ENCODE peak calls at places on chromosomes 2 and 18, in four cellular contexts. J is HL-60, G is K562, U is GM12878. X is an unnamed sample.

GRCh38 chr2:182867411-182868048 is 1.1 kb upstream of the FRZB start:
- DNase-seq in J (no peak), G (no peak), U (no peak), X (no peak)

GRCh38 chr2:214742119-214742518 is 67.4 kb downstream of the BARD1 start:
- DNase-seq in J (no peak), G (no peak), U (no peak), X (no peak)

GRCh38 chr2:88521445-88522070 is 69.1 kb upstream of the FOXI3 start:
- DNase-seq in J (no peak), G (no peak), U (no peak), X (no peak)

GRCh38 chr18:23998811-23999210 is 15.7 kb upstream of the TTC39C start:
- DNase-seq in J (no peak), G (no peak), U (no peak), X (no peak)

GRCh38 chr2:226905718-226906438 is 70.0 kb downstream of the RHBDD1 start:
- DNase-seq in J (no peak), G (no peak), U (peak), X (no peak)

GRCh38 chr2:203279288-203279687 is 40.5 kb downstream of the CYP20A1 start:
- DNase-seq in J (no peak), G (no peak), U (no peak), X (no peak)

GRCh38 chr2:72920317-72921087 is 3.2 kb downstream of the EMX1 start:
- DNase-seq in J (no peak), G (no peak), U (no peak), X (no peak)

GRCh38 chr2:23131066-23131575 is 253.9 kb upstream of the KLHL29 start:
- DNase-seq in J (no peak), G (no peak), U (no peak), X (no peak)

GRCh38 chr2:152504618-152505017 is 169.6 kb downstream of the FMNL2 start:
- DNase-seq in J (no peak), G (no peak), U (no peak), X (no peak)

GRCh38 chr2:69581774-69582581 is 61.6 kb downstream of the AAK1 start:
- DNase-seq in J (peak), G (peak), U (peak), X (no peak)

GRCh38 chr18:43620936-43621335 is 343.6 kb upstream of the SYT4 start:
- DNase-seq in J (no peak), G (peak), U (no peak), X (no peak)

GRCh38 chr2:50901510-50901909 is 130.4 kb downstream of the NRXN1 start:
- DNase-seq in J (no peak), G (no peak), U (no peak), X (no peak)

GRCh38 chr2:134020608-134021007 is 233.3 kb upstream of the MGAT5 start:
- DNase-seq in J (no peak), G (no peak), U (peak), X (no peak)

GRCh38 chr18:48534364-48534763 is 4.5 kb upstream of the CTIF start:
- DNase-seq in J (no peak), G (no peak), U (no peak), X (no peak)

GRCh38 chr2:167013227-167013626 is 124.9 kb downstream of the XIRP2 start:
- DNase-seq in J (no peak), G (no peak), U (no peak), X (no peak)

GRCh38 chr18:54776282-54776977 is 51.8 kb upstream of the RAB27B start:
- DNase-seq in J (peak), G (no peak), U (peak), X (no peak)

GRCh38 chr18:70182548-70182947 is 22.9 kb downstream of the RTTN start:
- DNase-seq in J (no peak), G (no peak), U (no peak), X (no peak)

GRCh38 chr2:159148891-159149290 is 137.6 kb downstream of the WDSUB1 start:
- DNase-seq in J (no peak), G (no peak), U (no peak), X (no peak)

GRCh38 chr2:153391131-153391530 is 87.4 kb downstream of the RPRM start:
- DNase-seq in J (no peak), G (no peak), U (no peak), X (no peak)

GRCh38 chr2:102313950-102314349 is 2.6 kb downstream of the IL1RL1 start:
- DNase-seq in J (no peak), G (no peak), U (no peak), X (no peak)

GRCh38 chr2:70035344-70035844 is 51.9 kb upstream of the PCBP1 start:
- DNase-seq in J (no peak), G (no peak), U (no peak), X (no peak)

GRCh38 chr2:111716901-111717635 is 166.9 kb downstream of the ANAPC1 start:
- DNase-seq in J (no peak), G (no peak), U (no peak), X (no peak)

GRCh38 chr18:3655637-3656050 is 205.7 kb downstream of the TGIF1 start:
- DNase-seq in J (no peak), G (no peak), U (no peak), X (no peak)

GRCh38 chr2:73088703-73089102 is 17.2 kb upstream of the SFXN5 start:
- DNase-seq in J (no peak), G (no peak), U (no peak), X (no peak)

GRCh38 chr2:154452906-154453493 is 245.5 kb upstream of the KCNJ3 start:
- DNase-seq in J (no peak), G (no peak), U (peak), X (no peak)

DNA sequence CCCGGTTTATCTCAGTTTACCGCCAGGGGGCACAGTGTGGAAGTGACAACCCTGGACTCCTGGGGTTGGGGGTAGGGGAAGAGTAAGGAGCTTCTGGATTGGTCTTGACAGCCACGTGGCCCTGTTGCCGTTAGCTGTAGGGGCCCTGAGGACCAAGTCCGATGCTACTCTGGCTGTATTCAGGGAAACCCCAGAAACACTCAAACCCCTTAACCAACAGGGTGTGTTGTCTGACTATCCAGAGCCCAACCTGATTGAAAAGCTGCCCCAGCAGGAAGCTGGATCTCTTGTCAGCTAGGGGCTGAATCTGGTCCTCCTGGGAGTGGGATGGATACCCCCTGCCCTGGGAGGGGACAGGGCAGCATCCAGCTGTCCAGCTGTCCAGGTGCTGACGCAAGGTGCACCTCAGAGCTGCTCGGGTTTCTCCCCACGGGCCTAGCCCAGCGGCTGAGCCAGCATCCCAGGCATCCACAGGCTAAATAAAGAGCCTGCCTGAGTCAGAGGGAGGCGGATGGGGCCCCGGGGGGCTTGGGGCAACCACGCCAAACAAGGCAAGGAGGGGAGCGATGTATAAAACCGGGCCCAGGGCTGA is 3.1 kb upstream of the GMPPA start:
- DNase-seq in J (no peak), G (peak), U (peak), X (peak)
- TF ChIP-seq POLR2AphosphoS5 in J (no peak), G (no peak), U (no peak), X (no peak)

DNA sequence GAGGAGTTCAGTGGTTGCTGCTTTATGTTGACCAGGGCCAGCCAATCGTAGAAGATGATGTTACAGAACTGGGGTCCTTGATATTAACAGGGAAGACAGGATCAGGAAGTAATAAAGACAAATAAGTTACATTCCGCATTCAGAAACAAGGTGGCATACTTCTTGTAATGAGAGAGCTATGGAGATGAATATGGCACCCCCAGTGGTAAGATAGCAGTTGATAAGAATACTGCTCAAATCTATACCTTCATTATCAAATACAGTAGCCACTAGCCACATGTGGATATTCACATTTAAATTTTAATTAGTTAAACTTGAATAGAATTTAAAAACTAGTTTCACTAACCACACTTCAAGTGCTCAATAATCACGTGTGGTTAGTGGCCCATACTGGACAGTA is 290.4 kb upstream of the RBMS1 start:
- DNase-seq in J (no peak), G (no peak), U (no peak), X (no peak)
- TF ChIP-seq SPI1 in J (no peak), G (no peak), U (no peak), X (no peak)

GRCh38 chr2:20568501-20569463 is 82.1 kb downstream of the HS1BP3 start:
- DNase-seq in J (no peak), G (no peak), U (no peak), X (no peak)
- TF ChIP-seq POLR2AphosphoS5 in J (no peak), G (no peak), U (no peak), X (no peak)

DNA sequence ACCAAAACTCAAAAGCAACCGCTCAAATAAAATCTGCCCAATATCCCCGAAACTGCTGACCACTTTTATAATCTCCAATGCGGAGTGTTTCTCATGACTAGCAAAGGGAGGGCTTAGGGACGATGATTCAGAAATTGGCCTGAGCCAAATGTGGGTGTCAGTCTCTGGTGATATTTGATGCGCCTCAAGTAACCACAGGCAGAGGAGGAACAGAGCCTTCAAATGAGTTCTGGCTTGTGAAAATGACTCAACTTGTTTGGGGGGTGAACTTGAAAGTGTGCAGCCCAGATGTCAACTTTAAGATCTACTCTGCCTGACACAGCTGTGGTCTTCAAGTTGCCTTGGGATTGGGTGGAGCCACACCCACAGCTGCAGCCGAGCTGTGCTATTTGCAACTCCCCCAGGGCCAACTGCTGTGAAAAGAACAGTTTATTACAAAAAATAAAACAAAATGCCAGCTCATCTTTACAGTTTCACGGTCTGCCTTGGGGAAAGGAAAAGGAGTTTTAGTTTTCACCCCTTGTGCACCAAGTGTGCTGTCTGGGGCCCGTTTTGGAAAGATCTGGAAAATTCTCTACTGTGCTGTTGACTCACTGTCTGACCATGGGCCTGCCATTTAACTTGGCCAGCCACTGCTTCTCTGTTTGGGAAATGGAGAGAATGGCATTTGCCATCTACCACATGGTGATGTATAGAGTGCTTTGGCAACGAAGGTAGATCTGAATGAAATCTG is 222.1 kb downstream of the MTX2 start:
- DNase-seq in J (no peak), G (peak), U (peak), X (peak)
- TF ChIP-seq SPI1 in J (no peak), G (no peak), U (peak), X (peak)

X was measured in GM12891.